ENCODE peak calls at places on chromosome 1, in five cellular contexts. U, R, Q, I and L are unnamed samples.

GRCh38 chr1:154546264-154547043 is 12.0 kb downstream of the UBE2Q1 start:
- DNase-seq in Q (peak), R (peak), I (peak), U (peak), L (peak)

GRCh38 chr1:101632548-101633256 is 364.0 kb downstream of the OLFM3 start:
- DNase-seq in I (no peak), U (no peak), Q (no peak), R (no peak), L (no peak)

GRCh38 chr1:103170608-103171007 is 62.3 kb upstream of the COL11A1 start:
- DNase-seq in R (no peak), Q (no peak), U (no peak), I (no peak), L (no peak)

GRCh38 chr1:56416385-56416972 is 162.9 kb downstream of the PLPP3 start:
- DNase-seq in Q (no peak), I (no peak), U (no peak), R (no peak), L (no peak)

GRCh38 chr1:25562101-25562927 is 18.9 kb downstream of the LDLRAP1 start:
- DNase-seq in Q (no peak), U (no peak), R (peak), I (no peak), L (no peak)

GRCh38 chr1:81174811-81175476 is 625.8 kb upstream of the ADGRL2 start:
- DNase-seq in R (no peak), I (no peak), U (no peak), Q (no peak), L (no peak)

GRCh38 chr1:239730378-239730777 is 344.0 kb downstream of the CHRM3 start:
- DNase-seq in Q (no peak), I (peak), U (no peak), R (no peak), L (no peak)

GRCh38 chr1:156859523-156860112 is 701 bp upstream of the INSRR start:
- DNase-seq in Q (peak), U (peak), I (no peak), R (no peak), L (peak)

GRCh38 chr1:34330061-34330460 is 153.4 kb downstream of the C1orf94 start:
- DNase-seq in I (no peak), Q (no peak), U (no peak), R (no peak), L (no peak)

GRCh38 chr1:225572422-225572821 is 80.5 kb downstream of the ENAH start:
- DNase-seq in I (no peak), R (no peak), U (no peak), Q (no peak), L (no peak)

GRCh38 chr1:38740543-38740942 is 119.0 kb downstream of the RRAGC start:
- DNase-seq in I (no peak), U (no peak), R (no peak), Q (no peak), L (no peak)

GRCh38 chr1:199945591-199945990 is 81.9 kb upstream of the NR5A2 start:
- DNase-seq in R (no peak), Q (no peak), U (no peak), I (no peak), L (no peak)

GRCh38 chr1:38297246-38297645 is 250.7 kb upstream of the POU3F1 start:
- DNase-seq in Q (no peak), U (no peak), I (no peak), R (no peak), L (no peak)